ENCODE peak calls at places on chromosomes 7 and 10, in five cellular contexts. B, M, U, K and Y are unnamed samples.
A peak's percentile ranks its signal among the peaks of the same experiment; 100 is the strongest.

GRCh38 chr10:116160271-116160670 is 112.7 kb downstream of the GFRA1 start:
- DNase-seq in B (no peak), M (no peak), U (no peak), K (no peak), Y (no peak)

GRCh38 chr7:156514851-156515250 is 125.7 kb upstream of the RNF32 start:
- DNase-seq in B (no peak), M (no peak), U (no peak), K (no peak), Y (no peak)

GRCh38 chr7:156475666-156476065 is 164.9 kb upstream of the RNF32 start:
- DNase-seq in B (peak; percentile 55), M (no peak), U (no peak), K (no peak), Y (peak; percentile 42)

GRCh38 chr10:130218936-130219335 is 82.7 kb downstream of the GLRX3 start:
- DNase-seq in B (no peak), M (no peak), U (no peak), K (no peak), Y (no peak)

GRCh38 chr7:48173313-48173712 is 2.1 kb downstream of the ABCA13 start:
- DNase-seq in B (no peak), M (no peak), U (no peak), K (no peak), Y (no peak)

GRCh38 chr7:121752706-121753105 is 120.3 kb upstream of the PTPRZ1 start:
- DNase-seq in B (no peak), M (peak; percentile 64), U (no peak), K (peak; percentile 4), Y (peak; percentile 29)

GRCh38 chr10:88150338-88150737 is 286.9 kb downstream of the PTEN start:
- DNase-seq in B (peak; percentile 74), M (no peak), U (no peak), K (no peak), Y (no peak)

GRCh38 chr10:17200035-17200884 is 1.2 kb downstream of the TRDMT1 start:
- DNase-seq in B (no peak), M (no peak), U (no peak), K (no peak), Y (peak; percentile 28)

GRCh38 chr7:23468721-23469149 is 1.6 kb downstream of the IGF2BP3 start:
- DNase-seq in B (no peak), M (peak; percentile 31), U (no peak), K (no peak), Y (no peak)

GRCh38 chr10:110502072-110502845 is 4.6 kb downstream of the DUSP5 start:
- DNase-seq in B (no peak), M (no peak), U (no peak), K (peak; percentile 40), Y (no peak)

GRCh38 chr7:150716368-150716767 is at the start of gene GIMAP1:
- DNase-seq in B (no peak), M (no peak), U (no peak), K (peak; percentile 58), Y (peak; percentile 84)

GRCh38 chr7:26293569-26294308 is 2.1 kb downstream of the SNX10 start:
- DNase-seq in B (no peak), M (no peak), U (no peak), K (peak; percentile 79), Y (peak; percentile 89)

GRCh38 chr7:74029094-74029785 is 1.3 kb downstream of the ELN start:
- DNase-seq in B (no peak), M (no peak), U (no peak), K (no peak), Y (no peak)

GRCh38 chr7:52539414-52539813 is 496.0 kb upstream of the POM121L12 start:
- DNase-seq in B (no peak), M (no peak), U (no peak), K (no peak), Y (no peak)

DNA sequence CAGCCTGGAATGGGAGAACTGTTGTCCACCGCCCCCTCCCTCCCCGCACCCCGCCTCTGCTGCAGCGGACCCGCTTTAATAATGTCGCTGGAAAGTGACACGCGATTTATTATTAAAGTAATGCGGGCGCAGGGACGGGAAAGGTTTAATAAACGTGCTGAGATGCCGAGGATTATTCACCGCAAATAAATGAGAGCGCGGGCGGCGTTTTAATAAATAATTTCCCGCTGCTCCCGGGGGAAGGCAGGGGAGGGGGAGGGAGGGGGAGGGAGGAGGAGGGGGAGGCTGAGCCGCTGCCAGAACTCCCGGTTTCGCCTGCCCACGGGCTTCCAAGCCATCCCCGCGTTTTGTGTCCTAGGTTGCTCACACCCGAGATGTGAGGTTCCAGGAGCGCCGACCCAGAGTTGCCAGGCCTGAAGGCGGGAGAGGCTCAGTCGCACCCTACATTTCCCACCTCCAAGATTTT is 5.1 kb downstream of the KAZALD1 start:
- DNase-seq in B (peak; percentile 47), M (no peak), U (no peak), K (no peak), Y (no peak)
- TF ChIP-seq CTCF in B (peak; percentile 3), M (no peak), U (no peak), K (no peak), Y (no peak)

GRCh38 chr7:15889501-15889900 is 203.0 kb upstream of the MEOX2 start:
- DNase-seq in B (no peak), M (peak; percentile 29), U (no peak), K (no peak), Y (peak; percentile 52)
- TF ChIP-seq CTCF in B (no peak), M (peak; percentile 51), U (peak; percentile 49), K (no peak), Y (peak; percentile 49)

DNA sequence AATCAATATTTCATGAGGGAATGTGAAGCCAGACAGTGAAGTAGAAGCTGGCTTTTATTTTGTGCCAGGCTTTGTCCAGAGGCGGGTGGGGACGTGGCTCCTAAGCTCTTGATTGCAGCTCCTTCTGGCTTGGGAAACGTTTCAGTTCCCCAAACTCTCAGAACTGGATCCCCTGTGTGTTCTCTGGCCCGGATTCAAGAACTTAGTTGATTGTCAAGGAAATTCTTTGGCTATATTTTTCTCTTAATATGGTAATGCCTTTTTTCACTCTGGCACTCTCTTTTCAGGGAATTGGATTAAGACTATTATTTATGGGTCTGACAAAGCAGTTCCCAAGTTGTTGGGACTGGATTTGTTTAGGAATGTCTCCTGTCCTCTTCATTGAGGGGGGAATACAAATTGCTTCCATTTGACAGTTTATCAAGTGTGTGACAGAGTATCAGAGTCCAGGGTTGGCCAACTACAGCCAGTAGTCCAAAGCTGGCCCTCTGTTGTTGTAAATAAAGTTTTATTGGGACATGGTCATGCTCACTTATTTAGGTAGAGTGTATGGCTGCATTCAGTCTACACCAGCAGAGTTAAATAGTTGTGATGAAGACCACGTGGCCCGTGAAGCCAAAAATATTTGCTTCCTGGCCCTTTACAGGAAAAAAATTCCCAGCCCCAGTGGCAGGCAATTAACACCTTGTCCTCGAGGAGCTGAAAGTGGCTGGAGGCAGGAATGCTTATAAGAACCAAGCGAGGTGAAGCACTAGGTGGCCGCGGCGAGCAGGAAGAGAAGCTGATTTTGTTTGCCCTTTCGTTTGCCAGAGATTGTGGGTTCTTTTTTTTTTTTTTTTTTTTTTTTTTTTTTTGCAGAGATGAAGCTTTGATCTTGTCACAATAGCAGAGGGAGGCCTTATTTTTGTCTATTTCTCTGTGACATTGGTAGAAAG is 34.3 kb downstream of the HTRA1 start:
- DNase-seq in B (no peak), M (peak; percentile 45), U (no peak), K (no peak), Y (no peak)
- TF ChIP-seq CTCF in B (no peak), M (peak; percentile 21), U (no peak), K (no peak), Y (no peak)

DNA sequence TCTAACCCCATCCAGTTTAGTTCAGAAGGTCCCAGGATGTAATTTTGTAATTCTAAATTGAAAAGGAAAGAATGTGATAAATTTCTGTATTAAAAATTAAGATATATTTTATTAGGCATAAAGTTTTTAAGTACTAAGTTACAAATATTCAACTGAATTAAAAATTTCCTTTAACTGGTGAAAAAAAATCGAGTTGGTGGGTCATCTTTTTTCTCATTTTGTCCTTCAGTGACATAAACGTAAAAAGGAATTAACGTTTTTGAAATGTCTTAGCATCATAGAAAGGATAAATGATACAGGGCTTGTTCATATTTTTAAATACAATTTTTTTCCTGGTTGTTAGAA is 88.5 kb downstream of the BTRC start:
- DNase-seq in B (no peak), M (no peak), U (no peak), K (no peak), Y (no peak)
- TF ChIP-seq CTCF in B (peak; percentile 29), M (no peak), U (no peak), K (no peak), Y (no peak)

GRCh38 chr10:31621733-31622132 is 302.7 kb downstream of the ZEB1 start:
- DNase-seq in B (no peak), M (no peak), U (no peak), K (no peak), Y (no peak)

GRCh38 chr10:31622993-31623392 is 304.0 kb downstream of the ZEB1 start:
- DNase-seq in B (no peak), M (peak; percentile 28), U (no peak), K (no peak), Y (no peak)

GRCh38 chr10:31618541-31619291 is 299.7 kb downstream of the ZEB1 start:
- DNase-seq in B (no peak), M (no peak), U (no peak), K (no peak), Y (no peak)

GRCh38 chr10:31619410-31620095 is 300.5 kb downstream of the ZEB1 start:
- DNase-seq in B (no peak), M (no peak), U (no peak), K (no peak), Y (no peak)

DNA sequence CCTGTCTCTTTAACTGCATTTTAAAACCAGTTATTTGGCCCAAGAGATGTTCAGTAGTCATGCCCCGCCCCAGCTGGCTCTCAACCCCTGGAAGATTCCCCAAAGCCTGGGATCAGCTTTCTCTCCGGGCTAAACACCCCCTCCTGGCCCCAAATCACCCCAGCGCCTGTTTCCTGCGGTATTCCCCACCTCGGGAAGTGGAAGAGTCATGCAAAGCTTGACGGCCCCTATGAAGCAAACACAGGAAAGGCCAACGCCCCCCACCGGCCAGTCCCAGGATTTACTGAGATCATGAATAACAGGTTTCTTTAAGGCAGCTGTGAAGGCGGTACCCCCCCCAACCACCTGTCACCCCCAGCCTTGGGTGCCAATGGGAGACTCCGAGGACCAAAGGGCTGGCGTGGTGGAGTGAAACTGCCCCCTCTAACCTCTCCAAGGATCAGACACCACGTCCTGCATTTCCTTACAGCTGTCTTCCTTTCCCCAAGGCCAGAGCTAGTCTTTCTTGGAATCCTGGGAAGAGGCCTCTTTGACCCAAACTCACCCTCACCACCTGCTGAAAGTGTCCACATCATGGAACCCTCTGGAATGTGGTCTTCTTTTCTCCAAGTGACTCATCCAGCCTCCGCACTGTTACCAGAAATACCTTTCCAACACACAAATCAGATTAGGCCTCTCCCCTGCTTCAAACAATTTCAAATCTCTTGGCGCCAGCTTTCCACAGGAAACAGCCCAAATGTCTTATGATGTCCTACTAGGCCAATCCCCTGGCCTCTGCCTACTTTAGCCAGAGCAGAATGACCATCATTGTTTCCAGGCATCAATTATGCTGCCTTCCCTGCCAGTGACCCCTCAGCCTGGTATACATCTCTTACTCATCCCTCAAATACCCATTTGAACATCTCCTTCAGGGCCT is 301.5 kb downstream of the ZEB1 start:
- DNase-seq in B (no peak), M (peak; percentile 80), U (no peak), K (no peak), Y (no peak)
- TF ChIP-seq CTCF in B (no peak), M (peak; percentile 70), U (no peak), K (no peak), Y (no peak)